ENCODE peak calls at places on chromosomes 4 and X, in four cellular contexts. R is CD8-positive, alpha-beta T cell; A is fibroblast of lung; P is lower lobe of right lung. B is an unnamed sample.

GRCh38 chr4:20292739-20293138 is 41.0 kb downstream of the SLIT2 start:
- DNase-seq in P (no peak), R (no peak), A (no peak), B (no peak)

GRCh38 chr4:76614589-76614988 is 179.6 kb downstream of the SHROOM3 start:
- DNase-seq in R (no peak), A (peak; percentile 65), P (no peak), B (no peak)

GRCh38 chr4:101660607-101661006 is 129.9 kb upstream of the BANK1 start:
- DNase-seq in P (no peak), R (no peak), A (no peak), B (no peak)

GRCh38 chr4:8662776-8663175 is 70.2 kb downstream of the CPZ start:
- DNase-seq in A (no peak), P (peak; percentile 22), R (no peak), B (no peak)

GRCh38 chr4:147578057-147578476 is 39.1 kb upstream of the TMEM184C start:
- DNase-seq in A (peak; percentile 98), R (no peak), P (no peak), B (no peak)

GRCh38 chr4:38332699-38333098 is 331.3 kb upstream of the KLF3 start:
- DNase-seq in R (no peak), A (no peak), P (no peak), B (no peak)

GRCh38 chrX:106144755-106145639 is 23.1 kb upstream of the PWWP3B start:
- DNase-seq in P (no peak), R (no peak), A (no peak), B (no peak)

GRCh38 chr4:18932940-18933339 is 911.4 kb upstream of the LCORL start:
- DNase-seq in A (no peak), P (no peak), R (no peak), B (no peak)

GRCh38 chr4:185559913-185560281 is 24.6 kb upstream of the PDLIM3 start:
- DNase-seq in P (no peak), R (no peak), A (peak; percentile 58), B (peak; percentile 95)

GRCh38 chr4:7842384-7843279 is 97.0 kb downstream of the AFAP1 start:
- DNase-seq in R (no peak), P (no peak), A (peak; percentile 99), B (no peak)

GRCh38 chrX:54641530-54641929 is 111.5 kb downstream of the GNL3L start:
- DNase-seq in A (no peak), R (no peak), P (no peak), B (no peak)

GRCh38 chr4:38034986-38035882 is 75.0 kb downstream of the PTTG2 start:
- DNase-seq in A (peak; percentile 82), P (no peak), R (peak; percentile 22), B (peak; percentile 41)

GRCh38 chr4:177489847-177490246 is 47.6 kb upstream of the AGA start:
- DNase-seq in A (no peak), P (no peak), R (no peak), B (no peak)

GRCh38 chr4:111847256-111848108 is 297.8 kb upstream of the FAM241A start:
- DNase-seq in R (no peak), A (peak; percentile 0), P (no peak), B (no peak)

GRCh38 chr4:178577933-178578332 is 1135.7 kb upstream of the AGA start:
- DNase-seq in R (no peak), A (peak; percentile 27), P (no peak), B (peak; percentile 18)

DNA sequence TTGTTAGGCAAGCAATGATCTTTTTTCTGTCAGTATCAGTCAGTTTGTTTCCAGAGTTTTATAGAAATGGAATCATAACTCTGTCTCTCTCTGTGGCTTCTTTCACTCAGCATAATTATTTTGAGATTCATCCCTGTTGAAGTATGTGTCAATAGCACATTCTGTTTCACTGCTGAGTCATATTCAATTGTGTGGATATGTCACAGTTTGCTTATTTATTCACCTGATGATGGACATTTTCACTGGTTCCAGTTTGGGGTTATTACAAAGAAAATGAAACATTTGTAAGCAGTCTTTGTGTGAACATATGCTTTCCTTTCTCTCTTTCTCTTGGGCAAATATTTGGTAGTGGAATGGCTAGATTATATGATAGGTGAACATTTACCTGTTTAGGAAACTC is 10.2 kb upstream of the ZNF718 start:
- DNase-seq in A (no peak), P (no peak), R (no peak), B (no peak)
- H3K9me3 ChIP-seq in A (no peaks in the 10 kb centered on the region), P (no peaks in the 10 kb centered on the region), R (peaks cover 3% of the 10 kb centered on the region), B (peaks cover 21% of the 10 kb centered on the region)

DNA sequence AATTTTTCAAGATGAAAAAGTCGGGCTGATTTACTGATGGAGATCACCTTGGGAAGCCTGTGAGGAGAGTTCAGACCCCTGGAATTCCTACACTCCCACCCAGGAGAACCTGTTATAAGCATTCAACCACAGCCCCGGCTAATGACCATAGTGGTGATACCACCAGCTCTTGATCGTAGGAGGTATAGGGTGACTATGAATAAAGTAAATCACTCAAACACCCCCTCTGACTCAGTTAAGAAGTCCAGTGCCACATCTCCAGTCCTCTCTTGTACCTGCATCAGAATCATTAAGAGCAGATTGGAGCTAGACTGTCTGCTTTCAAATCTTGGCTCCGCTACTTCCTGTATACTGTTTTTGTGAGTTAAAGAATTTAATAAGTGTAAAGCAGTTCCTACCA is 565.0 kb upstream of the DIPK2B start:
- DNase-seq in R (no peak), P (no peak), A (no peak), B (no peak)
- H3K4me3 ChIP-seq in R (no peak overlapping the region), P (peak overlapping the region; percentile 14), A (peak overlapping the region; percentile 78), B (no peak overlapping the region)

GRCh38 chr4:160652790-160653189 is 1511.0 kb downstream of the FSTL5 start:
- DNase-seq in A (no peak), P (no peak), R (no peak), B (no peak)
- H3K9me3 ChIP-seq in A (no peaks in the 10 kb centered on the region), P (no peaks in the 10 kb centered on the region), R (no peaks in the 10 kb centered on the region), B (no peaks in the 10 kb centered on the region)

GRCh38 chrX:48474581-48474980 is 1.4 kb upstream of the FTSJ1 start:
- DNase-seq in R (no peak), P (no peak), A (no peak), B (no peak)
- H3K4me3 ChIP-seq in R (no peak overlapping the region), P (no peak overlapping the region), A (no peak overlapping the region), B (no peak overlapping the region)

GRCh38 chr4:75593393-75593792 is 36.9 kb downstream of the CDKL2 start:
- DNase-seq in A (no peak), R (no peak), P (no peak), B (no peak)

GRCh38 chr4:75596061-75596460 is 34.3 kb downstream of the CDKL2 start:
- DNase-seq in R (no peak), P (no peak), A (no peak), B (no peak)

GRCh38 chr4:75599647-75600046 is 30.7 kb downstream of the CDKL2 start:
- DNase-seq in P (no peak), R (no peak), A (no peak), B (no peak)

GRCh38 chr4:75598390-75598789 is 31.9 kb downstream of the CDKL2 start:
- DNase-seq in R (no peak), P (no peak), A (peak; percentile 29), B (no peak)
- H3K9me3 ChIP-seq in R (no peaks in the 10 kb centered on the region), P (no peaks in the 10 kb centered on the region), A (no peaks in the 10 kb centered on the region), B (no peaks in the 10 kb centered on the region)

DNA sequence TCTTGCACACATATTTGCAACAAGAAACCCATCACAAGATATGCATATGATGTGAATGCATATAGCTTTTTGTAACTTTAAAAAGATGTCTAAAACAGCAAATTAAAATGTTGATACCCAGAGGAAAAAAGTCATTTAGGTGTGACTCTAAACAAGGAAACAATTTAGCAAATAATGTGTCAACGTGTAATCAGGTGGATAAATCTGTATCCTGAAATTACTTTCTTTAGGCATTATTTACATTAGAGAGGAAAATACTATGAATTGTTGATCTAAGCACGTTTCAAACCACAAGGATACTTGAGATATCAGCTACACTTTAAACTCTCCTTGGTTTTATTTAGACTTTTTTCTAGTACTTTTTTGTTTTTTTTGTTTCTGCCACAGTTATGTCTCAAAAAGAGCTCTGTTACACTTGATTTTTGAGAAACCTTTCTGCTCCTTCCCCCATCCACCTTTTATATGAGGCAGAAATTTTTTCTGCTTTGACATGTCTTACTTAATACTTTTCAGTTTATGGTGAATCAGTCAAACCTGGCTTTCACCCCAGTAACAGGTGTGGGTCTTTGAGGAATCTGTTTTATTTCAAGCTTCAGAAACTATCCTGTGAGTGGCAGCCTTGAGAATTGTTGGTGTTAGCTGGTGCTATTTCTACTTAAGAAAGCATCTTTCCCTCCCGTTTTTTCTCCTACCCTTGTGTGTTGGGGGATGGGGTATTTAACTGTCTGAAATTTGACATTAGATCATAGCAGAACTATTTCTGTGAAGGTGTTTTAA is 1.9 kb downstream of the NPNT start:
- DNase-seq in P (no peak), R (no peak), A (no peak), B (no peak)
- H3K4me3 ChIP-seq in P (peak overlapping the region; percentile 73), R (no peak overlapping the region), A (no peak overlapping the region), B (no peak overlapping the region)

GRCh38 chrX:46500054-46500453 is 45.2 kb downstream of the ZNF674 start:
- DNase-seq in A (peak; percentile 4), P (no peak), R (no peak), B (no peak)

GRCh38 chrX:46506076-46506475 is 39.1 kb downstream of the ZNF674 start:
- DNase-seq in A (no peak), P (no peak), R (no peak), B (no peak)

DNA sequence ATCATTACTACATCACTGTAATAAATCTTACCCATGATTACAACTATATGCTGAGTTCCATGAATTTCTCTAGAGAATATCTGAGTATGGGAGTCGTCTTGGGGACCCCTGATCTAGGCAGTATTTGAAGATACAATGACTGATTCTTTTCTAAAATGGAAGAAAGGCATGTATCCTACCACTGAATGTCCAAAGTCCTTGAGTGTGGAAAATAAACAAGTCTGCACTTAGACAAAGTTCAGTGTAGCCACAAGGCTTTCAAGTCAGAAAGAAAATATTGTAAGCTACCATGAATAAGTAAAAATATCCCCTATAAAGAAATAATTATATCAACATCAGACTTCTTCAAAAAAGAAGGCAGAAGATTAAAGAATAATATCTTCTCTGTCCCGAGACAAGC is 42.4 kb downstream of the ZNF674 start:
- DNase-seq in R (no peak), P (no peak), A (no peak), B (no peak)
- H3K9me3 ChIP-seq in R (peaks cover 14% of the 10 kb centered on the region), P (peaks cover 35% of the 10 kb centered on the region), A (no peaks in the 10 kb centered on the region), B (peaks cover 8% of the 10 kb centered on the region)